ENCODE peak calls at places on chromosomes 13 and 19, in six cellular contexts. T, J, A, K, I and G are unnamed samples.

GRCh38 chr19:50817941-50818858 is 5.4 kb downstream of the KLK1 start:
- DNase-seq in A (no peak), K (no peak), T (peak; percentile 88), J (no peak), I (peak; percentile 80), G (peak; percentile 45)

GRCh38 chr13:79581870-79582315 is 100.9 kb downstream of the NDFIP2 start:
- DNase-seq in I (peak; percentile 57), T (no peak), A (no peak), J (peak; percentile 81), K (no peak), G (peak; percentile 92)

GRCh38 chr19:44955500-44956439 is 590 bp downstream of the CLPTM1 start:
- DNase-seq in I (no peak), T (no peak), J (no peak), A (no peak), K (no peak), G (no peak)

GRCh38 chr13:25171170-25171516 is 945 bp downstream of the AMER2 start:
- DNase-seq in T (no peak), A (no peak), K (peak; percentile 46), I (no peak), J (no peak), G (no peak)

GRCh38 chr13:39106216-39106995 is 68.2 kb downstream of the NHLRC3 start:
- DNase-seq in K (no peak), I (no peak), T (no peak), J (no peak), A (no peak), G (no peak)

GRCh38 chr13:97307544-97307881 is 85.4 kb downstream of the MBNL2 start:
- DNase-seq in T (no peak), A (no peak), K (no peak), I (no peak), J (no peak), G (no peak)

GRCh38 chr19:46728208-46728607 is 11.3 kb upstream of the PRKD2 start:
- DNase-seq in I (no peak), J (no peak), A (no peak), K (no peak), T (peak; percentile 79), G (no peak)

GRCh38 chr19:39112338-39112890 is 13.2 kb upstream of the PAK4 start:
- DNase-seq in A (peak; percentile 62), T (no peak), J (peak; percentile 89), I (no peak), K (no peak), G (peak; percentile 39)

GRCh38 chr13:42486711-42487198 is 87.2 kb upstream of the TNFSF11 start:
- DNase-seq in J (peak; percentile 68), A (peak; percentile 97), K (no peak), I (no peak), T (no peak), G (peak; percentile 67)

GRCh38 chr19:1945899-1946298 is 4.9 kb downstream of the CSNK1G2 start:
- DNase-seq in T (no peak), A (peak; percentile 42), I (peak; percentile 81), K (no peak), J (peak; percentile 38), G (no peak)

GRCh38 chr13:36088001-36088400 is 43.2 kb downstream of the DCLK1 start:
- DNase-seq in K (no peak), T (no peak), A (no peak), J (peak; percentile 16), I (no peak), G (no peak)

GRCh38 chr13:20713014-20713376 is 9.5 kb downstream of the IL17D start:
- DNase-seq in T (no peak), J (no peak), A (no peak), I (no peak), K (no peak), G (no peak)

GRCh38 chr19:48085904-48086864 is 24.4 kb downstream of the PLA2G4C start:
- DNase-seq in A (no peak), K (no peak), I (no peak), T (peak; percentile 7), J (no peak), G (no peak)

GRCh38 chr13:50167224-50167947 is 152.1 kb downstream of the KCNRG start:
- DNase-seq in K (no peak), T (no peak), J (no peak), I (no peak), A (no peak), G (no peak)

GRCh38 chr13:64928704-64929499 is 2301.2 kb downstream of the PCDH9 start:
- DNase-seq in J (peak; percentile 75), T (no peak), K (no peak), A (peak; percentile 82), I (no peak), G (peak; percentile 32)

GRCh38 chr13:24361852-24362366 is 52.5 kb downstream of the C1QTNF9 start:
- DNase-seq in I (no peak), A (no peak), J (no peak), T (peak; percentile 62), K (no peak), G (no peak)